ENCODE peak calls at places on chromosomes 1 and 21, in five cellular contexts. Q is aorta, X is ascending aorta, A is fibroblast of lung, O is small intestine. S is an unnamed sample. For H3K4me1, the result is how much of the 10 kb centered on the place peaks cover.

GRCh38 chr1:242030071-242030470 is 31.2 kb upstream of the MAP1LC3C start:
- DNase-seq in Q (no peak), X (no peak), A (no peak), O (no peak), S (no peak)

GRCh38 chr1:1318131-1318652 is 6.3 kb downstream of the INTS11 start:
- DNase-seq in Q (peak), X (peak), A (peak), O (peak), S (no peak)

GRCh38 chr1:201889092-201889968 is 632 bp downstream of the SHISA4 start:
- DNase-seq in Q (no peak), X (no peak), A (no peak), O (no peak), S (no peak)

GRCh38 chr1:187275985-187276580 is 447.3 kb downstream of the PLA2G4A start:
- DNase-seq in Q (no peak), X (no peak), A (no peak), O (peak), S (no peak)

GRCh38 chr1:23930861-23931471 is 17.8 kb upstream of the CNR2 start:
- DNase-seq in Q (no peak), X (peak), A (peak), O (no peak), S (no peak)

GRCh38 chr1:68805097-68805641 is 308.3 kb upstream of the DEPDC1 start:
- DNase-seq in Q (no peak), X (no peak), A (no peak), O (no peak), S (no peak)

GRCh38 chr1:79431341-79431740 is 424.8 kb upstream of the ADGRL4 start:
- DNase-seq in Q (no peak), X (no peak), A (no peak), O (no peak), S (no peak)

GRCh38 chr1:229691362-229691761 is 65.3 kb downstream of the URB2 start:
- DNase-seq in Q (no peak), X (no peak), A (no peak), O (peak), S (no peak)

GRCh38 chr21:27104749-27105439 is 138.0 kb upstream of the ADAMTS5 start:
- DNase-seq in Q (no peak), X (no peak), A (no peak), O (no peak), S (no peak)

GRCh38 chr1:236522937-236523703 is 662 bp upstream of the LGALS8 start:
- DNase-seq in Q (no peak), X (no peak), A (no peak), O (peak), S (peak)

GRCh38 chr1:160096491-160097116 is 1.8 kb downstream of the IGSF8 start:
- DNase-seq in Q (no peak), X (peak), A (peak), O (peak), S (peak)

GRCh38 chr1:201633297-201633696 is 94.4 kb downstream of the NAV1 start:
- DNase-seq in Q (no peak), X (no peak), A (no peak), O (no peak), S (no peak)

GRCh38 chr1:177228721-177229088 is 57.9 kb downstream of the BRINP2 start:
- DNase-seq in Q (no peak), X (no peak), A (peak), O (no peak), S (no peak)

GRCh38 chr1:192879416-192879815 is 70.6 kb downstream of the RGS2 start:
- DNase-seq in Q (no peak), X (no peak), A (peak), O (no peak), S (peak)

GRCh38 chr1:10540277-10541005 is 65.7 kb downstream of the PEX14 start:
- DNase-seq in Q (no peak), X (no peak), A (peak), O (no peak), S (no peak)

GRCh38 chr1:36966242-36966641 is 68.1 kb downstream of the GRIK3 start:
- DNase-seq in Q (no peak), X (no peak), A (no peak), O (no peak), S (no peak)

GRCh38 chr21:43332872-43333300 is 94.0 kb downstream of the SIK1 start:
- DNase-seq in Q (no peak), X (no peak), A (no peak), O (no peak), S (no peak)

GRCh38 chr1:26832249-26832960 is 5.9 kb downstream of the ZDHHC18 start:
- DNase-seq in Q (peak), X (no peak), A (no peak), O (no peak), S (no peak)
- H3K4me1 ChIP-seq in Q (under half), X (under half), A (under half), O (under half), S (under half)

DNA sequence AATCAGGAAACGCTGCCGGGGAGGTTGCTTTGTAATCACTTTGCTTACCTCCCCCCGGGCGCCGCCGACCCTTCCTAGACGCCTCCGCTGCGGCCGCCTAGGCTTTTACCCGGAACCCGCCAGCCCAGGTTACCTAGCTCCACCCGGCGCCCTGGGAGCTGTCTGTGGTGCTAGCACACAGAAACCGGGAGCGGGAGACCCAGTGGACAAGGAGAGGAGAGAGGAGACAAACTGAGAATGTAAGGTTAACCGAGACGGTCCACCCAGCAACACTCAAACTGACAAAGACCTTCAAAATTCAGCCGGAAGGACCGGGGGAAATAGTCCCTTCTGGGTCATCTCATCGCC is 9.8 kb downstream of the BARHL2 start:
- DNase-seq in Q (peak), X (no peak), A (peak), O (peak), S (peak)
- H3K4me3 ChIP-seq in Q (no peak), X (peak), A (no peak), O (no peak), S (no peak)

GRCh38 chr1:61088163-61088840 is 5.9 kb downstream of the NFIA start:
- DNase-seq in Q (no peak), X (no peak), A (no peak), O (no peak), S (no peak)
- H3K4me1 ChIP-seq in Q (under half), X (under half), A (under half), O (under half), S (under half)

GRCh38 chr1:92791487-92792058 is 6.7 kb upstream of the EVI5 start:
- DNase-seq in Q (no peak), X (no peak), A (no peak), O (no peak), S (no peak)
- H3K4me3 ChIP-seq in Q (no peak), X (no peak), A (no peak), O (no peak), S (no peak)

GRCh38 chr1:223877804-223878203 is 32.1 kb upstream of the TP53BP2 start:
- DNase-seq in Q (no peak), X (no peak), A (no peak), O (no peak), S (no peak)
- H3K4me1 ChIP-seq in Q (under half), X (under half), A (under half), O (under half), S (under half)

GRCh38 chr1:150976401-150976821 is 1.8 kb upstream of the CERS2 start:
- DNase-seq in Q (no peak), X (no peak), A (no peak), O (no peak), S (no peak)

GRCh38 chr1:150974580-150975478 is at the start of gene CERS2:
- DNase-seq in Q (peak), X (peak), A (peak), O (peak), S (peak)

GRCh38 chr1:150979723-150980056 is 2.4 kb upstream of the ANXA9 start:
- DNase-seq in Q (no peak), X (no peak), A (no peak), O (no peak), S (no peak)

GRCh38 chr1:150979007-150979722 is 2.9 kb upstream of the ANXA9 start:
- DNase-seq in Q (peak), X (peak), A (peak), O (peak), S (peak)

DNA sequence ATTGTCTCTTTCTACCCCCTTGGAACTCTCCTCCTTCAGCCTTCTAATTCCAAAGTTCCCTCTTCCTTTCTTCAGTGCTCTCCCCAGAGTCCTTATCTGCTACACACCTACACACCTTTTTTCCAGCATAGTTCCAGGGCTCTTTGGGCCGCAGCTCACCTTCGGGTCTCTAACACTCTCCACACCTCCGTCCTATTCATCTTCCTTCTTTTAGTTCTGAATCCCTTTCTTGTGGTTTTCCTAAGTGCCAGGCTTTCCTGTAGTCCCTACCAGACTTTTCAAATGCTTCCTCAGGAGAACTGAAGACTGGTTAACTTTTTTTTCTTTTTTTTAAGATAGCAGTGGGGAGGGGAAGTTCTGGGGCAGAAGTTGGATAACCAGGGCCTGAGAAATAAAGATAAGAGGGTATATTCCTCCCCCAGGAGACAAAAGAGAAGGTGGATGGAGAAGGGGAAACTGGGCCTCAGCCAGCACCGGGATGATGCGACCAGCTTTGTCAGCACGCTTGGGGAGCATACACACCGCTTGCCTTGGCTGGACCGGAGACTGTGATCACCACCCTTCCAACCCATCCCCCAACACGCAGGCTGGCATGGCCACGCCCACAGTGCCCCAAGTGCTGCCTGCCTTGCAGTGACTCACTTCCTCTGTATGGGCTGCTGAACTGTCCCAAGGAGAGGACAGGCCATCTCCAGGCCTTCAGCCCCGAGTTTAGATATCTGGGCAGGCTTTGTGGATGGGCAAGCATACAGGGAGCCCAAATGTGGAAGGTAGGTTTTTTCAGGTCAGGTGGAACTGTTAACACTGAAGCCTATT is 2.5 kb upstream of the CERS2 start:
- DNase-seq in Q (peak), X (peak), A (no peak), O (peak), S (peak)
- H3K4me3 ChIP-seq in Q (no peak), X (no peak), A (no peak), O (no peak), S (no peak)

GRCh38 chr1:113870778-113871177 is 734 bp downstream of the PTPN22 start:
- DNase-seq in Q (no peak), X (no peak), A (no peak), O (no peak), S (no peak)

GRCh38 chr1:113872219-113872934 is 865 bp upstream of the PTPN22 start:
- DNase-seq in Q (no peak), X (no peak), A (no peak), O (no peak), S (no peak)

GRCh38 chr1:113874017-113874879 is 2.7 kb upstream of the PTPN22 start:
- DNase-seq in Q (no peak), X (no peak), A (peak), O (peak), S (no peak)

GRCh38 chr1:113868387-113869083 is 3.0 kb downstream of the PTPN22 start:
- DNase-seq in Q (no peak), X (no peak), A (peak), O (no peak), S (no peak)

GRCh38 chr1:113871597-113872113 is at the start of gene PTPN22:
- DNase-seq in Q (no peak), X (peak), A (peak), O (peak), S (no peak)
- H3K4me1 ChIP-seq in Q (under half), X (under half), A (under half), O (under half), S (under half)

GRCh38 chr21:14531927-14532326 is 14.2 kb downstream of the SAMSN1 start:
- DNase-seq in Q (no peak), X (no peak), A (no peak), O (no peak), S (no peak)
- H3K4me3 ChIP-seq in Q (no peak), X (no peak), A (no peak), O (no peak), S (no peak)

DNA sequence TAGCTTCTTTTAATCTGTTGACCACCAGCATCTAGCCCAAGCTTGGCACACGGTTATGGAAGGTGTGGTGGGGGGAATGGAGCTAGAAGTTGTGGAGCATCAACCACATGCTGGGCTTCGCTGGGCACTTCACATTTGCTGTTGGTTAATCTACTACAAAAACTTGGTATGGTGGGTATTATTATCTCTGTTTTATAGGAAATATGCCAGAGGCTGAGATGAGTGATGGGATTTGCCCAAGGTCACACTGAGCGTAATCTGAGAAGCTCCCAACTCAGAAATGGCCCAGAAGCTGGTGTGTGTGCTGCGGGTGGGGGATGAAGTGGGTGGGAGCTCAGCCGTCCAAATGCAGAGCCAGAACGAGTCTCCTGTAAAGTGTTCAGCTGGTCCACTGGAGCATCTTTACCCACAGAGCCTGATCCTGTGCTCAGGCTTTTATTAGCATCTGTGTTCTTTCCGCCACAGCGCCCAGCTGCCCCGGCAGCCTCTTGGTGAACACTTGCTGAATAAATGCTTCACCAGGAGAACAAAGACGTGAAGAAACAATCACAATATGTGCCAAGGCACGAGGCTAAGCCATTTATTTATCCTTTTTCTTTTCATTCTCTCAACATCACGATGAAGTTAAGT is 98.6 kb upstream of the JUN start:
- DNase-seq in Q (no peak), X (no peak), A (no peak), O (no peak), S (no peak)
- H3K4me1 ChIP-seq in Q (under half), X (under half), A (under half), O (under half), S (under half)